ENCODE peak calls at places on chromosomes 2 and 18, in ten cellular contexts. I is RWPE1; H is activated CD8-positive, alpha-beta memory T cell treated with anti-CD3 and anti-CD28 coated beads for 24 hours; C is right lobe of liver; M is Caco-2; R is germinal center; D is NCI-H1694; P is non-pigmented ciliary epithelial cell; U is activated naive CD8-positive, alpha-beta T cell treated with anti-CD3 and anti-CD28 coated beads for 36 hours; X is lower leg skin. J is an unnamed sample.

GRCh38 chr2:73091164-73091563 is 19.7 kb upstream of the SFXN5 start:
- DNase-seq in I (no peak), H (no peak), C (no peak), M (no peak), R (no peak), D (no peak), P (no peak), U (no peak), X (no peak), J (no peak)

GRCh38 chr2:158761626-158762025 is 33.5 kb upstream of the DAPL1 start:
- DNase-seq in I (peak; percentile 98), H (no peak), C (no peak), M (no peak), R (no peak), D (no peak), P (no peak), U (no peak), X (no peak), J (no peak)

GRCh38 chr2:95361216-95361980 is 41.1 kb upstream of the FAHD2A start:
- DNase-seq in I (no peak), H (no peak), C (peak; percentile 20), M (no peak), R (no peak), D (no peak), P (no peak), U (no peak), X (peak; percentile 50), J (no peak)

GRCh38 chr2:197677483-197677882 is 2.1 kb upstream of the RFTN2 start:
- DNase-seq in I (no peak), H (no peak), C (no peak), M (no peak), R (no peak), D (no peak), P (no peak), U (peak; percentile 3), X (no peak), J (no peak)

GRCh38 chr2:31129835-31130561 is 8.2 kb downstream of the GALNT14 start:
- DNase-seq in I (no peak), H (no peak), C (no peak), M (no peak), R (no peak), D (no peak), P (no peak), U (no peak), X (no peak), J (peak; percentile 58)

GRCh38 chr2:102975996-102976636 is 214.3 kb downstream of the TMEM182 start:
- DNase-seq in I (peak; percentile 62), H (no peak), C (no peak), M (peak; percentile 60), R (no peak), D (peak; percentile 70), P (no peak), U (no peak), X (no peak), J (no peak)

GRCh38 chr2:85907671-85908157 is 18.9 kb upstream of the ST3GAL5 start:
- DNase-seq in I (peak; percentile 62), H (no peak), C (no peak), M (no peak), R (no peak), D (no peak), P (no peak), U (no peak), X (no peak), J (no peak)

GRCh38 chr18:57353137-57353939 is 981 bp downstream of the ST8SIA3 start:
- DNase-seq in I (no peak), H (no peak), C (no peak), M (no peak), R (no peak), D (no peak), P (no peak), U (no peak), X (no peak), J (no peak)

GRCh38 chr2:236959876-236960275 is 125.8 kb upstream of the COPS8 start:
- DNase-seq in I (no peak), H (no peak), C (no peak), M (no peak), R (no peak), D (no peak), P (no peak), U (no peak), X (peak; percentile 89), J (no peak)

GRCh38 chr2:177897278-177897677 is 175.3 kb downstream of the PDE11A start:
- DNase-seq in I (no peak), H (no peak), C (no peak), M (no peak), R (no peak), D (no peak), P (no peak), U (no peak), X (no peak), J (no peak)

GRCh38 chr18:36402765-36403396 is 105.4 kb downstream of the FHOD3 start:
- DNase-seq in I (no peak), H (no peak), C (no peak), M (no peak), R (no peak), D (no peak), P (peak; percentile 42), U (no peak), X (peak; percentile 85), J (no peak)

GRCh38 chr2:1730047-1730937 is 14.0 kb downstream of the PXDN start:
- DNase-seq in I (peak; percentile 36), H (peak; percentile 32), C (peak; percentile 49), M (peak; percentile 2), R (no peak), D (no peak), P (no peak), U (no peak), X (peak; percentile 86), J (no peak)

GRCh38 chr2:240205348-240205747 is 64.9 kb upstream of the OTOS start:
- DNase-seq in I (peak; percentile 90), H (peak; percentile 65), C (peak; percentile 43), M (no peak), R (no peak), D (no peak), P (peak; percentile 19), U (peak; percentile 68), X (no peak), J (no peak)

GRCh38 chr2:53095664-53096063 is 671.9 kb upstream of the CHAC2 start:
- DNase-seq in I (no peak), H (no peak), C (no peak), M (no peak), R (no peak), D (no peak), P (no peak), U (no peak), X (no peak), J (no peak)

GRCh38 chr2:160368988-160369935 is 124.3 kb downstream of the RBMS1 start:
- DNase-seq in I (no peak), H (no peak), C (no peak), M (no peak), R (no peak), D (no peak), P (no peak), U (no peak), X (no peak), J (no peak)

GRCh38 chr2:105928563-105928962 is 183.9 kb downstream of the NCK2 start:
- DNase-seq in I (no peak), H (no peak), C (no peak), M (no peak), R (no peak), D (no peak), P (no peak), U (no peak), X (no peak), J (no peak)

GRCh38 chr2:85709385-85709784 is 15.2 kb downstream of the GNLY start:
- DNase-seq in I (no peak), H (no peak), C (no peak), M (no peak), R (no peak), D (no peak), P (no peak), U (no peak), X (peak; percentile 84), J (no peak)

GRCh38 chr2:7467782-7468447 is 550.7 kb downstream of the RNF144A start:
- DNase-seq in I (no peak), H (no peak), C (no peak), M (no peak), R (no peak), D (no peak), P (no peak), U (peak; percentile 65), X (no peak), J (no peak)

GRCh38 chr2:58427572-58428285 is 186.6 kb upstream of the FANCL start:
- DNase-seq in I (no peak), H (no peak), C (no peak), M (peak; percentile 35), R (no peak), D (peak; percentile 35), P (no peak), U (peak; percentile 14), X (no peak), J (peak; percentile 13)

GRCh38 chr2:907706-908105 is 42.9 kb upstream of the SNTG2 start:
- DNase-seq in I (no peak), H (peak; percentile 28), C (no peak), M (no peak), R (no peak), D (no peak), P (no peak), U (no peak), X (no peak), J (no peak)

GRCh38 chr18:45227004-45227403 is 388.3 kb upstream of the SLC14A2 start:
- DNase-seq in I (no peak), H (no peak), C (no peak), M (no peak), R (no peak), D (no peak), P (no peak), U (no peak), X (no peak), J (no peak)

GRCh38 chr2:207092803-207093202 is 72.9 kb downstream of the KLF7 start:
- DNase-seq in I (no peak), H (no peak), C (no peak), M (no peak), R (no peak), D (no peak), P (no peak), U (no peak), X (no peak), J (no peak)

GRCh38 chr2:8456149-8457091 is 225.4 kb upstream of the ID2 start:
- DNase-seq in I (no peak), H (peak; percentile 79), C (no peak), M (no peak), R (peak; percentile 15), D (no peak), P (no peak), U (peak; percentile 59), X (peak; percentile 82), J (no peak)

GRCh38 chr18:58212274-58212673 is 168.2 kb downstream of the NEDD4L start:
- DNase-seq in I (no peak), H (no peak), C (no peak), M (no peak), R (no peak), D (no peak), P (no peak), U (no peak), X (no peak), J (no peak)

GRCh38 chr18:62939433-62939832 is 224.1 kb downstream of the PHLPP1 start:
- DNase-seq in I (no peak), H (no peak), C (no peak), M (no peak), R (peak; percentile 14), D (no peak), P (no peak), U (no peak), X (no peak), J (no peak)

J was measured in NCI-H2029 treated with DMSO at 0.1 percent for 48 hours.